ENCODE peak calls at places on chromosomes 11 and 22, in ten cellular contexts. N is skeletal muscle cell; P is choroid plexus epithelial cell; B is endothelial cell; X is cardiac fibroblast; C is Daoy; Q is NCI-H510A treated with DMSO at 0.1 percent for 48 hours; D is NCI-H1092 treated with DMSO at 0.1 percent for 48 hours; V is CD8-positive, alpha-beta T cell; L is left ventricle myocardium inferior. U is an unnamed sample.

GRCh38 chr11:63847363-63847762 is 8.5 kb downstream of the MARK2 start:
- DNase-seq in Q (peak; percentile 43), X (no peak), B (no peak), L (no peak), C (no peak), D (no peak), N (no peak), P (no peak), V (no peak), U (no peak)

GRCh38 chr11:34585870-34586654 is 34.8 kb upstream of the EHF start:
- DNase-seq in P (peak; percentile 78), N (peak; percentile 20), L (no peak), Q (peak; percentile 34), D (peak; percentile 58), V (no peak), B (no peak), X (peak; percentile 81), C (peak; percentile 45), U (no peak)

GRCh38 chr22:32018056-32018455 is 25.0 kb upstream of the SLC5A1 start:
- DNase-seq in B (no peak), Q (no peak), N (no peak), P (peak; percentile 80), X (peak; percentile 58), L (no peak), D (no peak), C (peak; percentile 78), V (no peak), U (no peak)

GRCh38 chr11:73856001-73856663 is 20.5 kb downstream of the COA4 start:
- DNase-seq in P (no peak), N (no peak), B (no peak), C (no peak), X (no peak), L (no peak), V (no peak), Q (no peak), D (peak; percentile 50), U (no peak)

GRCh38 chr11:112795142-112795815 is 165.9 kb upstream of the NCAM1 start:
- DNase-seq in D (peak; percentile 49), Q (peak; percentile 21), L (no peak), C (peak; percentile 59), V (no peak), B (peak; percentile 63), P (peak; percentile 60), X (peak; percentile 69), N (no peak), U (no peak)

GRCh38 chr22:21641417-21641794 is 696 bp upstream of the SDF2L1 start:
- DNase-seq in N (no peak), V (no peak), Q (peak; percentile 42), L (no peak), C (peak; percentile 60), P (peak; percentile 55), B (peak; percentile 59), D (peak; percentile 55), X (peak; percentile 65), U (no peak)

GRCh38 chr22:20431520-20432237 is 5.9 kb downstream of the SCARF2 start:
- DNase-seq in V (no peak), Q (no peak), B (no peak), D (no peak), L (no peak), P (no peak), N (no peak), C (no peak), X (no peak), U (no peak)

GRCh38 chr22:37676691-37677627 is 1.5 kb downstream of the LGALS1 start:
- DNase-seq in N (peak; percentile 92), B (peak; percentile 74), C (peak; percentile 96), D (no peak), P (peak; percentile 98), Q (peak; percentile 48), L (peak; percentile 84), V (peak; percentile 85), X (peak; percentile 97), U (peak; percentile 74)

GRCh38 chr11:12694182-12694531 is 19.9 kb downstream of the TEAD1 start:
- DNase-seq in C (no peak), B (no peak), L (no peak), N (no peak), V (no peak), Q (peak; percentile 54), X (peak; percentile 61), P (peak; percentile 68), D (peak; percentile 72), U (no peak)

GRCh38 chr11:68661014-68661413 is 23.3 kb upstream of the GAL start:
- DNase-seq in C (no peak), X (no peak), N (no peak), L (no peak), D (no peak), B (no peak), P (no peak), V (no peak), Q (no peak), U (peak; percentile 11)

GRCh38 chr22:39219071-39220050 is 25.4 kb downstream of the PDGFB start:
- DNase-seq in B (no peak), L (no peak), X (no peak), P (no peak), C (peak; percentile 1), V (no peak), N (no peak), Q (no peak), D (no peak), U (no peak)

GRCh38 chr11:36186340-36186739 is 102.9 kb downstream of the COMMD9 start:
- DNase-seq in N (peak; percentile 92), C (peak; percentile 32), V (no peak), B (no peak), X (peak; percentile 93), Q (no peak), D (peak; percentile 86), P (peak; percentile 88), L (no peak), U (no peak)

GRCh38 chr11:47995318-47995717 is 15.0 kb downstream of the PTPRJ start:
- DNase-seq in X (no peak), P (no peak), V (no peak), L (no peak), Q (no peak), N (no peak), D (no peak), B (no peak), C (no peak), U (no peak)

GRCh38 chr11:78646564-78647185 is 72.0 kb upstream of the NARS2 start:
- DNase-seq in Q (peak; percentile 93), V (no peak), P (peak; percentile 64), C (peak; percentile 44), B (peak; percentile 52), D (peak; percentile 85), N (no peak), L (no peak), X (peak; percentile 49), U (peak; percentile 41)

GRCh38 chr22:43217285-43218030 is 30.5 kb upstream of the TTLL12 start:
- DNase-seq in X (no peak), V (no peak), L (no peak), N (no peak), C (no peak), P (no peak), Q (no peak), D (no peak), B (no peak), U (no peak)

GRCh38 chr11:35593143-35593542 is 25.1 kb upstream of the FJX1 start:
- DNase-seq in B (no peak), P (peak; percentile 98), Q (no peak), C (peak; percentile 89), V (no peak), N (peak; percentile 79), D (no peak), X (peak; percentile 91), L (no peak), U (no peak)

GRCh38 chr22:46750861-46751260 is 11.6 kb upstream of the TBC1D22A start:
- DNase-seq in V (no peak), C (no peak), P (no peak), B (no peak), Q (no peak), N (no peak), X (no peak), D (no peak), L (no peak), U (no peak)